ENCODE peak calls at places on chromosomes 7 and 10, in four cellular contexts. Q is K562, K is IMR-90, N is endothelial cell of umbilical vein. L is an unnamed sample.
A peak's percentile ranks its signal among the peaks of the same experiment; 100 is the strongest.

GRCh38 chr7:157568071-157568784 is 231.4 kb downstream of the DNAJB6 start:
- DNase-seq in Q (no peak), K (no peak), N (no peak), L (no peak)

GRCh38 chr7:2030475-2031456 is 202.0 kb downstream of the MAD1L1 start:
- DNase-seq in Q (no peak), K (no peak), N (no peak), L (no peak)

GRCh38 chr10:3853547-3853989 is 68.6 kb upstream of the KLF6 start:
- DNase-seq in Q (no peak), K (no peak), N (no peak), L (no peak)

GRCh38 chr10:122658356-122659049 is 41.1 kb downstream of the C10orf120 start:
- DNase-seq in Q (no peak), K (no peak), N (no peak), L (no peak)

GRCh38 chr7:73717991-73718405 is 1.5 kb downstream of the STX1A start:
- DNase-seq in Q (no peak), K (peak; percentile 93), N (peak; percentile 97), L (no peak)

GRCh38 chr7:157474685-157475084 is 137.9 kb downstream of the DNAJB6 start:
- DNase-seq in Q (peak; percentile 80), K (no peak), N (no peak), L (no peak)

GRCh38 chr10:14653271-14654161 is 121.2 kb downstream of the FAM107B start:
- DNase-seq in Q (no peak), K (peak; percentile 74), N (peak; percentile 47), L (peak; percentile 59)

GRCh38 chr10:72334196-72334831 is 20.4 kb downstream of the DNAJB12 start:
- DNase-seq in Q (no peak), K (peak; percentile 50), N (peak; percentile 46), L (no peak)

GRCh38 chr10:69573056-69573806 is at the start of gene NEUROG3:
- DNase-seq in Q (peak; percentile 29), K (no peak), N (no peak), L (no peak)

GRCh38 chr7:17677408-17677807 is 262.9 kb downstream of the SNX13 start:
- DNase-seq in Q (no peak), K (peak; percentile 75), N (no peak), L (no peak)

GRCh38 chr7:17680943-17681351 is 259.3 kb downstream of the SNX13 start:
- DNase-seq in Q (no peak), K (peak; percentile 49), N (peak; percentile 31), L (no peak)

GRCh38 chr7:17680026-17680425 is 260.3 kb downstream of the SNX13 start:
- DNase-seq in Q (no peak), K (peak; percentile 83), N (peak; percentile 1), L (no peak)

GRCh38 chr7:17681965-17682364 is 258.3 kb downstream of the SNX13 start:
- DNase-seq in Q (no peak), K (no peak), N (no peak), L (no peak)

GRCh38 chr7:17679427-17679826 is 260.9 kb downstream of the SNX13 start:
- DNase-seq in Q (no peak), K (no peak), N (no peak), L (no peak)
- H3K4me1 ChIP-seq in Q (no peaks in the 10 kb centered on the region), K (peaks cover 15% of the 10 kb centered on the region), N (peaks cover 4% of the 10 kb centered on the region), L (peaks cover 56% of the 10 kb centered on the region)

GRCh38 chr10:104435822-104436221 is 82.2 kb downstream of the CFAP58 start:
- DNase-seq in Q (no peak), K (peak; percentile 4), N (no peak), L (peak; percentile 65)
- H3K9me1 ChIP-seq in Q (no peaks in the 10 kb centered on the region), K (no peaks in the 10 kb centered on the region), N (no peaks in the 10 kb centered on the region), L (no peaks in the 10 kb centered on the region)

GRCh38 chr10:5590816-5591215 is 66.1 kb downstream of the CALML3 start:
- DNase-seq in Q (no peak), K (no peak), N (no peak), L (no peak)

GRCh38 chr10:5588603-5589002 is 63.8 kb downstream of the CALML3 start:
- DNase-seq in Q (no peak), K (no peak), N (no peak), L (no peak)

GRCh38 chr10:5589071-5589962 is 64.6 kb downstream of the CALML3 start:
- DNase-seq in Q (no peak), K (no peak), N (peak; percentile 16), L (no peak)

GRCh38 chr10:5591336-5591824 is 66.6 kb downstream of the CALML3 start:
- DNase-seq in Q (no peak), K (no peak), N (no peak), L (no peak)

DNA sequence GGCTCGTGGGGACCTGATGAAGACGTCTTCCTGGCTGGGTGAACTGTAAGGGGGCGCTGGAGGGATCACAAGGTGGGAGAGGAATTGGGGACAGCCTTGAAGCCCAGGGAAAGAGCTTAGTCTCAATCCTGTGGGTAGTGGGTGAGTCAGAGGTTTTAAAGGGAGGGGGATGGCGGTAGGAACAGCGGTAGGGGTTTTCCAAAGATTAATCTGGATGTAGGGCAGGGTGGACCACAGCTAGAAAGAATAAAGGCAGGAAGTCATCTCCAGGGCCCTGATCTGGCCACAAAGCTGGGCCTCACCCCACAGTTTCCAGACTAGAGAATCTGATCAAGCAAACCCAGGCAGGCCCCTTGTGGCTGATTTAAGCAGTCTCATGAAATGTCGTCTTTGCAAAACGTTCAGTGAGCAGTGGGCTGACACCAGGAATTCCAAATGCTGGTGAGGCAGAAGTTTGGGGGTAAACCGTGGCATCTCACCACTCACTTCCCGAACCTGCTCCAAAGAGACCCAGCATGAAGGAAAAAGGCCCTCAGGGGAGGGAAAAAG is 65.3 kb downstream of the CALML3 start:
- DNase-seq in Q (peak; percentile 41), K (peak; percentile 76), N (peak; percentile 65), L (no peak)
- TF ChIP-seq CTCF in Q (peak; percentile 43), K (peak; percentile 27), N (peak; percentile 40), L (peak; percentile 22)

GRCh38 chr10:21803374-21803773 is 200.2 kb downstream of the DNAJC1 start:
- DNase-seq in Q (no peak), K (no peak), N (no peak), L (no peak)
- H3K4me1 ChIP-seq in Q (peaks cover 30% of the 10 kb centered on the region), K (peaks cover 1% of the 10 kb centered on the region), N (no peaks in the 10 kb centered on the region), L (no peaks in the 10 kb centered on the region)

DNA sequence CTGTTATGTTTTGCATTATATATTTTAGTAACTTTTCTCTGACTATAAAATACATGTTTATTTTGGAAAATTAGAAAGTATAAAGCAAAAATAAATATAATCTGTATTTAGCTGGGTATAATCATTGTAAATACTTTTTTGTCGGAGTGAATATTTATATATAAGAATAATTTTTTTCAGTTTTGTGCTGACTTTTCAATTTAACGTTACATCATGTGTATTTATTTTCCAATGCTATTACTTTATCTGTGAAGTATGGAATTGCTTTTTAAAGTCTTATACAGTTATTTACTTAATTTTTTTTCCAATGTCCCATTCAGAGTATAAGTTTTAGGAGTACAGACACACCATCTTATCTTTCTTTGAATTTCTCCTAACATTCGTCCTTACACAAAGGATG is 15.2 kb downstream of the AP3M1 start:
- DNase-seq in Q (no peak), K (no peak), N (no peak), L (no peak)
- H3K9me1 ChIP-seq in Q (no peaks in the 10 kb centered on the region), K (no peaks in the 10 kb centered on the region), N (no peaks in the 10 kb centered on the region), L (no peaks in the 10 kb centered on the region)

GRCh38 chr10:77973276-77973675 is 46.7 kb upstream of the DLG5 start:
- DNase-seq in Q (no peak), K (no peak), N (no peak), L (no peak)

GRCh38 chr10:77972148-77972547 is 45.6 kb upstream of the DLG5 start:
- DNase-seq in Q (no peak), K (no peak), N (no peak), L (no peak)

GRCh38 chr10:77977016-77977415 is 50.5 kb upstream of the DLG5 start:
- DNase-seq in Q (no peak), K (no peak), N (no peak), L (no peak)

GRCh38 chr10:77975086-77975666 is 48.6 kb upstream of the DLG5 start:
- DNase-seq in Q (no peak), K (no peak), N (no peak), L (no peak)

DNA sequence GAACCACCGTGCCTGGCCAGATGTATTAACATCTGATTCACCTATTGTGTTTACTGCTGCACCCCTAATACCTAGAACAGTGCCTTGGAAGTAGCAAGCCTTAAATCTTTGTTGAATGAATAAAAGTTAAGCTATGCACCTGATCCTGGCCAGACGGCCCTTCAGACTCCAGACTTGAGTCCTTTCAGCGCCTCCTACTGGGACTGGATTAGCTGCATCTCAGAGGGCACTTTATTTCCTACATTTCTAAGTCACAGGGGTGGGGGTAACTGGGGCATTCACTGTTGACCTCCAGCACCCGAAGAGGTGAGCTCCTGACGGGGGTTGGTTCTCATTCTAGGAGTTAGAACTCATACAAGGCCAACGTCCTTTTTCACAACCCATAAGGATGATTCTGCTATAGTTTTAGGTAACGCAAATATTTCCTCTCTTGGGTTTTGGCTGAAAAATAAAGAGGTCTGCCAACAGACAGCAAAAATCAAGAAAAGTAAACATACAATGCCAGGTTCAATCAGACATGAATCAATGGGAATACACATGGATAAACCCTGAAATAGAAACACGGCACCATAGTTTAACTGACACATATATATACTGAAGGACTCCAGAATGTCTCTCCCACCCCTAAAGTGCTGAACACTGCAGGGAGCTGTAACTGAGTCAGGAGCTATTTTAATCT is 48.0 kb upstream of the DLG5 start:
- DNase-seq in Q (peak; percentile 49), K (peak; percentile 67), N (peak; percentile 18), L (peak; percentile 13)
- TF ChIP-seq CTCF in Q (peak; percentile 79), K (peak; percentile 70), N (peak; percentile 11), L (peak; percentile 69)

GRCh38 chr7:47503283-47503682 is 78.6 kb downstream of the TNS3 start:
- DNase-seq in Q (no peak), K (peak; percentile 84), N (no peak), L (no peak)
- H3K4me1 ChIP-seq in Q (no peaks in the 10 kb centered on the region), K (peaks cover 48% of the 10 kb centered on the region), N (no peaks in the 10 kb centered on the region), L (no peaks in the 10 kb centered on the region)

GRCh38 chr7:388461-388960 is 98.5 kb downstream of the FOXL3 start:
- DNase-seq in Q (no peak), K (no peak), N (no peak), L (no peak)
- H3K9me1 ChIP-seq in Q (no peaks in the 10 kb centered on the region), K (no peaks in the 10 kb centered on the region), N (no peaks in the 10 kb centered on the region), L (no peaks in the 10 kb centered on the region)

GRCh38 chr10:107169516-107169915 is 5.0 kb upstream of the SORCS1 start:
- DNase-seq in Q (no peak), K (no peak), N (no peak), L (no peak)
- TF ChIP-seq CTCF in Q (no peak), K (no peak), N (no peak), L (no peak)